ENCODE peak calls at places on chromosomes 12 and 14, in five cellular contexts. One of them, this sample, is unnamed.

GRCh38 chr14:53432378-53432802 is 279.3 kb upstream of the DDHD1 start:
- DNase-seq in colonic mucosa: no peak
- DNase-seq in RWPE2: no peak
- DNase-seq in mucosa of descending colon: no peak
- DNase-seq in IMR-90: peak; percentile 60
- DNase-seq in this sample: no peak

GRCh38 chr12:79364197-79364596 is 326.6 kb downstream of the PAWR start:
- DNase-seq in RWPE2: no peak
- DNase-seq in mucosa of descending colon: no peak
- DNase-seq in colonic mucosa: no peak
- DNase-seq in IMR-90: no peak
- DNase-seq in this sample: no peak

GRCh38 chr12:76711241-76711640 is 52.7 kb upstream of the ZDHHC17 start:
- DNase-seq in RWPE2: no peak
- DNase-seq in mucosa of descending colon: no peak
- DNase-seq in colonic mucosa: no peak
- DNase-seq in IMR-90: peak; percentile 38
- DNase-seq in this sample: no peak

GRCh38 chr14:38210168-38210567 is 2.5 kb downstream of the SSTR1 start:
- DNase-seq in RWPE2: peak; percentile 81
- DNase-seq in mucosa of descending colon: no peak
- DNase-seq in colonic mucosa: no peak
- DNase-seq in IMR-90: peak; percentile 86
- DNase-seq in this sample: no peak

GRCh38 chr14:104601786-104602185 is 2.8 kb downstream of the TMEM179 start:
- DNase-seq in mucosa of descending colon: no peak
- DNase-seq in RWPE2: peak; percentile 73
- DNase-seq in IMR-90: peak; percentile 2
- DNase-seq in colonic mucosa: no peak
- DNase-seq in this sample: no peak

GRCh38 chr14:104438166-104438887 is 141.2 kb upstream of the C14orf180 start:
- DNase-seq in colonic mucosa: peak; percentile 12
- DNase-seq in IMR-90: no peak
- DNase-seq in RWPE2: no peak
- DNase-seq in mucosa of descending colon: no peak
- DNase-seq in this sample: no peak

GRCh38 chr12:14260011-14260993 is 105.2 kb upstream of the ATF7IP start:
- DNase-seq in IMR-90: peak; percentile 93
- DNase-seq in mucosa of descending colon: peak; percentile 91
- DNase-seq in RWPE2: peak; percentile 78
- DNase-seq in colonic mucosa: peak; percentile 94
- DNase-seq in this sample: no peak

GRCh38 chr12:108875682-108876361 is 4.1 kb upstream of the DAO start:
- DNase-seq in colonic mucosa: no peak
- DNase-seq in IMR-90: no peak
- DNase-seq in mucosa of descending colon: no peak
- DNase-seq in RWPE2: no peak
- DNase-seq in this sample: no peak

DNA sequence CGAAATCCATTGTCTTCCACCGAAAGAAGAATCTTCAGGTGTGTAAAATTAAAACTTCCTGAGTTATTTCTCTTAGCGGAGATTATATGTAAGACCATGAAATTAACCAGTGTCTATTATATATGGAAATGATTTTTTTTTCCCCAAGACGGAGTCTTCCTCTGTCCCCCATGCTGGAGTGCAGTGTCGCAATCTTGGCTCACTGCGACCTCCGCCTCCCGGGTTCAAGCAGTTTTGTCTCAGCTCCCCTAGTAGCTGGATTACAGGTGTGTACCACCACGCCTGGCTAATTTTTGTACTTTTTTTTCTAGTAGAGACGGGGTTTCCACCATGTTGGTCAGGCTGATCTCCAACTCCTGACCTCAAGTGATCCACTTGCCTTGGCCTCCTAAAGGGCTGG is 2.8 kb downstream of the RAN start:
- DNase-seq in RWPE2: no peak
- DNase-seq in IMR-90: no peak
- DNase-seq in colonic mucosa: no peak
- DNase-seq in mucosa of descending colon: no peak
- DNase-seq in this sample: no peak
- H3K4me3 ChIP-seq in RWPE2: no peak overlapping the region
- H3K4me3 ChIP-seq in IMR-90: no peak overlapping the region
- H3K4me3 ChIP-seq in colonic mucosa: no peak overlapping the region
- H3K4me3 ChIP-seq in mucosa of descending colon: no peak overlapping the region
- H3K4me3 ChIP-seq in this sample: no peak overlapping the region

DNA sequence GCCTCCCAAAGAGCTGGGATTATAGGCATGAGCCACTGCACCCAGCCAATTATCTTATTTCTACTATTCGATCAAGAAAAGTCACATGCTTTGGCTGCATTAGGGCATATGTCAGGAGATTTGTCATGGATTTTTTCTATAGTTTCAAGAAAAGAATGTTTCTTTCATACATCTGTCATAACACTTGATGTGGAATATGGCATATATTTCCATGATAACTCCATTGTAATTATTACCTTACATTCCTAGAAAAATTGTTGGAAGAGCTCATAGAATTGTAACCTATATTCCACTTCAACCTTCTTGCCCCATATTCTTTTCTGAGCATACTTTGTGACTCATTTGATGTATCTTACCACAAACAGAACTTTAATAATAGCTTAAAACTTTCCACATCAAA is 740.9 kb upstream of the FLRT2 start:
- DNase-seq in RWPE2: no peak
- DNase-seq in colonic mucosa: no peak
- DNase-seq in IMR-90: no peak
- DNase-seq in mucosa of descending colon: no peak
- DNase-seq in this sample: no peak
- H3K9me3 ChIP-seq in RWPE2: no peaks in the 10 kb centered on the region
- H3K9me3 ChIP-seq in colonic mucosa: no peaks in the 10 kb centered on the region
- H3K9me3 ChIP-seq in IMR-90: no peaks in the 10 kb centered on the region
- H3K9me3 ChIP-seq in mucosa of descending colon: peaks cover 42% of the 10 kb centered on the region
- H3K9me3 ChIP-seq in this sample: no peaks in the 10 kb centered on the region

GRCh38 chr12:53757095-53757770 is 5.5 kb upstream of the CISTR start:
- DNase-seq in colonic mucosa: peak; percentile 80
- DNase-seq in RWPE2: no peak
- DNase-seq in mucosa of descending colon: peak; percentile 82
- DNase-seq in IMR-90: peak; percentile 55
- DNase-seq in this sample: peak; percentile 67

GRCh38 chr12:53754196-53754595 is 2.4 kb upstream of the CISTR start:
- DNase-seq in colonic mucosa: no peak
- DNase-seq in RWPE2: no peak
- DNase-seq in IMR-90: no peak
- DNase-seq in mucosa of descending colon: no peak
- DNase-seq in this sample: no peak

GRCh38 chr12:53754633-53755261 is 3.0 kb upstream of the CISTR start:
- DNase-seq in IMR-90: peak; percentile 52
- DNase-seq in mucosa of descending colon: no peak
- DNase-seq in colonic mucosa: no peak
- DNase-seq in RWPE2: no peak
- DNase-seq in this sample: no peak

GRCh38 chr12:53756300-53757094 is 4.7 kb upstream of the CISTR start:
- DNase-seq in RWPE2: no peak
- DNase-seq in IMR-90: no peak
- DNase-seq in mucosa of descending colon: no peak
- DNase-seq in colonic mucosa: no peak
- DNase-seq in this sample: no peak

GRCh38 chr12:53755451-53756290 is 3.9 kb upstream of the CISTR start:
- DNase-seq in RWPE2: no peak
- DNase-seq in mucosa of descending colon: no peak
- DNase-seq in colonic mucosa: no peak
- DNase-seq in IMR-90: no peak
- DNase-seq in this sample: no peak
- H3K4me1 ChIP-seq in RWPE2: no peaks in the 10 kb centered on the region
- H3K4me1 ChIP-seq in mucosa of descending colon: peaks cover 11% of the 10 kb centered on the region
- H3K4me1 ChIP-seq in colonic mucosa: peaks cover 8% of the 10 kb centered on the region
- H3K4me1 ChIP-seq in IMR-90: peaks cover 6% of the 10 kb centered on the region
- H3K4me1 ChIP-seq in this sample: peaks cover 13% of the 10 kb centered on the region

GRCh38 chr14:74929242-74929641 is 6.2 kb upstream of the RPS6KL1 start:
- DNase-seq in IMR-90: no peak
- DNase-seq in RWPE2: no peak
- DNase-seq in colonic mucosa: no peak
- DNase-seq in mucosa of descending colon: no peak
- DNase-seq in this sample: no peak
- H3K4me3 ChIP-seq in IMR-90: no peak overlapping the region
- H3K4me3 ChIP-seq in RWPE2: no peak overlapping the region
- H3K4me3 ChIP-seq in colonic mucosa: no peak overlapping the region
- H3K4me3 ChIP-seq in mucosa of descending colon: no peak overlapping the region
- H3K4me3 ChIP-seq in this sample: no peak overlapping the region

GRCh38 chr12:22321018-22321605 is 13.4 kb downstream of the ST8SIA1 start:
- DNase-seq in IMR-90: no peak
- DNase-seq in mucosa of descending colon: no peak
- DNase-seq in colonic mucosa: no peak
- DNase-seq in RWPE2: no peak
- DNase-seq in this sample: no peak
- H3K9me3 ChIP-seq in IMR-90: no peaks in the 10 kb centered on the region
- H3K9me3 ChIP-seq in mucosa of descending colon: no peaks in the 10 kb centered on the region
- H3K9me3 ChIP-seq in colonic mucosa: no peaks in the 10 kb centered on the region
- H3K9me3 ChIP-seq in RWPE2: no peaks in the 10 kb centered on the region
- H3K9me3 ChIP-seq in this sample: no peaks in the 10 kb centered on the region

GRCh38 chr12:2344476-2344875 is 291.7 kb downstream of the CACNA1C start:
- DNase-seq in IMR-90: no peak
- DNase-seq in mucosa of descending colon: no peak
- DNase-seq in RWPE2: peak; percentile 10
- DNase-seq in colonic mucosa: no peak
- DNase-seq in this sample: no peak

GRCh38 chr12:2345902-2346301 is 293.1 kb downstream of the CACNA1C start:
- DNase-seq in IMR-90: no peak
- DNase-seq in colonic mucosa: no peak
- DNase-seq in RWPE2: peak; percentile 33
- DNase-seq in mucosa of descending colon: no peak
- DNase-seq in this sample: no peak

GRCh38 chr12:2343672-2344071 is 290.9 kb downstream of the CACNA1C start:
- DNase-seq in RWPE2: no peak
- DNase-seq in mucosa of descending colon: no peak
- DNase-seq in IMR-90: no peak
- DNase-seq in colonic mucosa: no peak
- DNase-seq in this sample: no peak

GRCh38 chr12:2346405-2346804 is 293.6 kb downstream of the CACNA1C start:
- DNase-seq in RWPE2: peak; percentile 19
- DNase-seq in IMR-90: no peak
- DNase-seq in mucosa of descending colon: no peak
- DNase-seq in colonic mucosa: no peak
- DNase-seq in this sample: no peak

GRCh38 chr12:2344892-2345291 is 292.1 kb downstream of the CACNA1C start:
- DNase-seq in IMR-90: no peak
- DNase-seq in mucosa of descending colon: no peak
- DNase-seq in RWPE2: no peak
- DNase-seq in colonic mucosa: no peak
- DNase-seq in this sample: no peak
- H3K4me1 ChIP-seq in IMR-90: peaks cover 40% of the 10 kb centered on the region
- H3K4me1 ChIP-seq in mucosa of descending colon: peaks cover 5% of the 10 kb centered on the region
- H3K4me1 ChIP-seq in RWPE2: peaks cover 6% of the 10 kb centered on the region
- H3K4me1 ChIP-seq in colonic mucosa: no peaks in the 10 kb centered on the region
- H3K4me1 ChIP-seq in this sample: no peaks in the 10 kb centered on the region

GRCh38 chr12:50699940-50700339 is 64.0 kb upstream of the ATF1 start:
- DNase-seq in colonic mucosa: no peak
- DNase-seq in mucosa of descending colon: no peak
- DNase-seq in IMR-90: no peak
- DNase-seq in RWPE2: no peak
- DNase-seq in this sample: no peak
- H3K4me3 ChIP-seq in colonic mucosa: no peak overlapping the region
- H3K4me3 ChIP-seq in mucosa of descending colon: no peak overlapping the region
- H3K4me3 ChIP-seq in IMR-90: no peak overlapping the region
- H3K4me3 ChIP-seq in RWPE2: no peak overlapping the region
- H3K4me3 ChIP-seq in this sample: no peak overlapping the region

GRCh38 chr14:105878125-105878524 is 351.7 kb downstream of the TMEM121 start:
- DNase-seq in colonic mucosa: no peak
- DNase-seq in mucosa of descending colon: peak; percentile 40
- DNase-seq in IMR-90: no peak
- DNase-seq in RWPE2: peak; percentile 52
- DNase-seq in this sample: no peak
- H3K9me3 ChIP-seq in colonic mucosa: no peaks in the 10 kb centered on the region
- H3K9me3 ChIP-seq in mucosa of descending colon: no peaks in the 10 kb centered on the region
- H3K9me3 ChIP-seq in IMR-90: peaks cover 36% of the 10 kb centered on the region
- H3K9me3 ChIP-seq in RWPE2: peaks cover 3% of the 10 kb centered on the region
- H3K9me3 ChIP-seq in this sample: no peaks in the 10 kb centered on the region